ENCODE peak calls at places on chromosome 7, in eight cellular contexts. U, T, X, V, S, J, M and O are unnamed samples.

GRCh38 chr7:71244023-71244422 is 112.1 kb downstream of the GALNT17 start:
- DNase-seq in U (peak; percentile 24), T (no peak), X (no peak), V (no peak), S (no peak), J (no peak), M (no peak), O (no peak)

GRCh38 chr7:135683609-135684008 is 21.3 kb downstream of the STMP1 start:
- DNase-seq in U (no peak), T (no peak), X (no peak), V (no peak), S (no peak), J (no peak), M (no peak), O (no peak)

GRCh38 chr7:143255564-143255963 is 7.7 kb upstream of the GSTK1 start:
- DNase-seq in U (no peak), T (no peak), X (no peak), V (no peak), S (no peak), J (no peak), M (no peak), O (no peak)

GRCh38 chr7:113774182-113774807 is 144.5 kb downstream of the PPP1R3A start:
- DNase-seq in U (peak; percentile 31), T (no peak), X (peak; percentile 70), V (peak; percentile 21), S (no peak), J (no peak), M (no peak), O (no peak)

GRCh38 chr7:153061913-153062528 is 302.5 kb downstream of the ACTR3B start:
- DNase-seq in U (no peak), T (no peak), X (no peak), V (no peak), S (no peak), J (no peak), M (no peak), O (peak; percentile 52)

GRCh38 chr7:142556745-142557144 is 192.5 kb upstream of the PRSS1 start:
- DNase-seq in U (peak; percentile 14), T (no peak), X (peak; percentile 98), V (peak; percentile 25), S (no peak), J (no peak), M (no peak), O (no peak)

GRCh38 chr7:33130184-33130583 is 820 bp downstream of the BBS9 start:
- DNase-seq in U (no peak), T (no peak), X (peak; percentile 49), V (peak; percentile 47), S (no peak), J (no peak), M (no peak), O (no peak)

GRCh38 chr7:105323366-105323765 is 65.4 kb downstream of the SRPK2 start:
- DNase-seq in U (no peak), T (no peak), X (no peak), V (no peak), S (no peak), J (no peak), M (no peak), O (no peak)

GRCh38 chr7:2157473-2158279 is 75.1 kb downstream of the MAD1L1 start:
- DNase-seq in U (peak; percentile 68), T (no peak), X (peak; percentile 85), V (no peak), S (no peak), J (peak; percentile 46), M (peak; percentile 93), O (peak; percentile 13)

GRCh38 chr7:116571552-116571951 is 46.7 kb downstream of the CAV1 start:
- DNase-seq in U (no peak), T (no peak), X (no peak), V (no peak), S (no peak), J (no peak), M (no peak), O (no peak)
- H3K4me1 ChIP-seq in U (peaks cover 40% of the 10 kb centered on the region), T (no peaks in the 10 kb centered on the region), X (peaks cover 85% of the 10 kb centered on the region), V (no peaks in the 10 kb centered on the region), S (no peaks in the 10 kb centered on the region), J (peaks cover 9% of the 10 kb centered on the region), M (no peaks in the 10 kb centered on the region), O (no peaks in the 10 kb centered on the region)

GRCh38 chr7:80940539-80941205 is 21.8 kb upstream of the SEMA3C start:
- DNase-seq in U (no peak), T (no peak), X (peak; percentile 34), V (no peak), S (no peak), J (no peak), M (no peak), O (no peak)
- H3K4me1 ChIP-seq in U (peaks cover 16% of the 10 kb centered on the region), T (no peaks in the 10 kb centered on the region), X (peaks cover 39% of the 10 kb centered on the region), V (no peaks in the 10 kb centered on the region), S (no peaks in the 10 kb centered on the region), J (no peaks in the 10 kb centered on the region), M (no peaks in the 10 kb centered on the region), O (no peaks in the 10 kb centered on the region)

DNA sequence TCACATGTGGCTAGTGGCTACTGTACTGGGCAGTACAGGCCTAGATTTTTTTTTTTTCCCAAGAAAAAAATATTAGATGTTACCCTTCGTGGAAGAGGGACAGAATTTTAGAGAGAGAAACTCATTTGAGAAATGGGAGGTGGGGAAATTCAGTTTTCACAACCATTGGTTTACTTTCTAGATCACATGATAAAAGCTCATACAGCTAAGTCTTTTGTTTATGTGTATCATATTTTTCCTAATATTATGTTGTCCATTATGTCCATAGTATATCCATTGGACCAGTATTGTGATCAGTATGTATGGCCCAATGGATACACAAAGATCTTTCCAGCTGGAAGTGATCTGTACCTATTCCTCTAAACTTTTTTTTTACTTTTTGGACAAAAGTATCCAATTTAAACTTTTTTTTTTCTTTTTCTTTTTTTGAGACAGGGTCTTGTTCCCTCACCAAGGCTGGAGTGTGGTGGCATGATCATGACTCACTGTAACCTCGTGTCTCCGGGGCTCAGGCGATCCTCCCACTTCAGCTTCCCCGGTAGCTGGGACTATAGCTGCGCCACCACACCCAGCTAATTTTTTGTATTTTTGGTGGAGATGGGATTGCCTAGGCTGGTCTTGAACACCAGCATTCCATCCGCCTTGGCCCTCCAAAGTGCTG is 4.1 kb downstream of the CALU start:
- DNase-seq in U (no peak), T (no peak), X (peak; percentile 42), V (no peak), S (no peak), J (no peak), M (no peak), O (no peak)
- H3K4me1 ChIP-seq in U (peaks cover 45% of the 10 kb centered on the region), T (peaks cover 20% of the 10 kb centered on the region), X (peaks cover 51% of the 10 kb centered on the region), V (peaks cover 26% of the 10 kb centered on the region), S (peaks cover 12% of the 10 kb centered on the region), J (no peaks in the 10 kb centered on the region), M (peaks cover 3% of the 10 kb centered on the region), O (peaks cover 37% of the 10 kb centered on the region)

DNA sequence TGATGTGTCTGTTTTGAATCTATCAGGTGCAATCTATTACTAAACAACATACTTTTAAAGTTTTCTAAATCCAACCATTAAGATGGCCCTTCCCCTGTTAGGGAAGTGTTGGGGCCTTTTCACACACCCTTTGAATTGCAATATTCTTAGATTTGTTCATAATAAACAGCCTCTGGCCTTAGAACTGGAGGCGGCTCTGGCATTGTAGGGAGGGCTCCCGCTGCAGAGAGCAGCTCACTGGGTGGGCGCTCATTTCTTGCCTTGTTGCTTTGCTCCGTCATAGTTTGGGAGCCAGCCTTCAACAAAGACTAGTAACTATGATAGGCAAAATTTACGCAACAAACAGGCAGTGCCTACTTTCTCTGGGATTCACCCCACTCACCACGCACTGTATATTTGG is 4.2 kb upstream of the HOXA10 start:
- DNase-seq in U (no peak), T (no peak), X (peak; percentile 95), V (no peak), S (no peak), J (peak; percentile 19), M (peak; percentile 83), O (no peak)
- H3K4me1 ChIP-seq in U (peaks cover 23% of the 10 kb centered on the region), T (peaks cover 20% of the 10 kb centered on the region), X (peaks cover 60% of the 10 kb centered on the region), V (peaks cover 3% of the 10 kb centered on the region), S (peaks cover 22% of the 10 kb centered on the region), J (no peaks in the 10 kb centered on the region), M (no peaks in the 10 kb centered on the region), O (no peaks in the 10 kb centered on the region)

DNA sequence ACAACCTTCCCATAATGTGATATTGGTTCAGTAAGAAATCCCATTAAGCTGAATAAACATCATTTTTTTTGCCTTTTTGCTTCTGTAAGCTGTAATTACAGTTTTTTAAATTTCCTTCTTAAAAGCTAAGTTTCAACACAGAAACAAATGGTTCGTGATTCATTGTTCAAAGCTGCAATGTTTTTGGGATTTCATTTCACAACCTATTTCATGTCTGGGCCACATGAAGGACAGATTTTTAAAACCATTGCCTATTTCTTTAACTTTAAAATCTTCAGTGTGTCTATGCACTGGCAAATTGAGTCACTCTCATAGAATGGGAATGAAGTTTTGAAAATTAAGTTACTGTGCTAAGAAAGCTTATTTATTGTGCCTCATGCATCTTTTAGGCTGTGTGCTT is 66.9 kb downstream of the TFPI2 start:
- DNase-seq in U (no peak), T (no peak), X (no peak), V (no peak), S (no peak), J (no peak), M (no peak), O (no peak)
- H3K4me1 ChIP-seq in U (no peaks in the 10 kb centered on the region), T (no peaks in the 10 kb centered on the region), X (no peaks in the 10 kb centered on the region), V (no peaks in the 10 kb centered on the region), S (no peaks in the 10 kb centered on the region), J (no peaks in the 10 kb centered on the region), M (no peaks in the 10 kb centered on the region), O (no peaks in the 10 kb centered on the region)

DNA sequence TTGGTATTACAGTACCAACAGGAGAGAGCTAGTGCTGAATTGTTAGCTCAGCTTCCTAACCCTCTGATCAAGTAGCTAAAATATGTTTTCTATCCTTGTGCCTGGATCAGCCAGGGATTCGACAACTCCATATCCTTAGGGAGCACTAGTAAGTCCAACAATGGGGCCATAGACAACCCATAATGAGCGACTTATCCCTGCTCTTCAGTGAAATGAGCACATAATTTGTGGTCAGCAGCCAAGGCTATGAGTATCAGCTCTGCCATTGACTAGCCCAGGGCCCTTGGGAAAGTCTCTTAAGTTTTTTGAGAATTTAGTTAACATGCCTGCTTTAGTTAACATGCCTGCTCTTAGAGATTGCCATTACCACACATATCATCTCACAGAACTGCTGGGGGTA is 39.3 kb downstream of the COL1A2 start:
- DNase-seq in U (no peak), T (no peak), X (peak; percentile 83), V (no peak), S (no peak), J (no peak), M (no peak), O (no peak)
- H3K4me1 ChIP-seq in U (no peaks in the 10 kb centered on the region), T (no peaks in the 10 kb centered on the region), X (peaks cover 5% of the 10 kb centered on the region), V (peaks cover 16% of the 10 kb centered on the region), S (no peaks in the 10 kb centered on the region), J (no peaks in the 10 kb centered on the region), M (no peaks in the 10 kb centered on the region), O (no peaks in the 10 kb centered on the region)

DNA sequence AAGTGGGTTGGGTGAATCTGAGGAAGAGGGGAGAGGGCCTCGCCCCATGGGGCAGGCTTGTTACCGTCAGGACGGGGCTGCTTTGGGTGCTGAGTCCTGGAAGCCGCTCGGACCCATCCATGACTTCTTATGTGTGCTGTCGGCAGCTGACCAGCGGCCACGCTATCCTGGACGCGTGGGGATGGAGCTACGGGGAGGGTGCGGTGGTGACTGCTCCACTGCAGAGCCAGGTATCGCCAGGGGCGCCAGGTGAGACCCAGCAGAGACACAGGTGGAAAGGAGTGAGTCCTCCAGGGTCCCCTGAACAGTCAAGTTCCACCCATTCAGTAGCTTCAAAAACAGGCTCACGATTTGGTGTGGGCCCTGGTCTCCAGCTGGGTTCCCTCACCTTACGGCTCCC is 10.6 kb upstream of the FAM20C start:
- DNase-seq in U (no peak), T (no peak), X (no peak), V (no peak), S (no peak), J (no peak), M (no peak), O (no peak)
- H3K4me1 ChIP-seq in U (peaks cover 7% of the 10 kb centered on the region), T (no peaks in the 10 kb centered on the region), X (no peaks in the 10 kb centered on the region), V (no peaks in the 10 kb centered on the region), S (no peaks in the 10 kb centered on the region), J (no peaks in the 10 kb centered on the region), M (no peaks in the 10 kb centered on the region), O (no peaks in the 10 kb centered on the region)